ENCODE peak calls at places on chromosomes 2 and 18, in six cellular contexts. M, G, Y, O, I and B are unnamed samples.
A peak's percentile ranks its signal among the peaks of the same experiment; 100 is the strongest.

GRCh38 chr18:37445368-37445767 is 120.2 kb downstream of the CELF4 start:
- DNase-seq in M (no peak), O (no peak), I (no peak), Y (no peak), G (no peak), B (no peak)

GRCh38 chr2:204665244-204665643 is 120.0 kb downstream of the PARD3B start:
- DNase-seq in M (no peak), O (no peak), G (peak; percentile 60), Y (peak; percentile 6), I (no peak), B (peak; percentile 22)

GRCh38 chr18:76678248-76678647 is 144.1 kb upstream of the ZNF236 start:
- DNase-seq in O (no peak), I (no peak), G (no peak), M (no peak), Y (no peak), B (no peak)

GRCh38 chr2:69667805-69668382 is 24.4 kb upstream of the AAK1 start:
- DNase-seq in G (peak; percentile 65), I (no peak), O (peak; percentile 34), Y (peak; percentile 54), M (no peak), B (no peak)

GRCh38 chr2:66585616-66586015 is 150.7 kb downstream of the MEIS1 start:
- DNase-seq in Y (no peak), M (no peak), G (no peak), I (no peak), O (no peak), B (no peak)

GRCh38 chr2:20617892-20618467 is 32.9 kb downstream of the HS1BP3 start:
- DNase-seq in M (no peak), O (no peak), Y (peak; percentile 97), G (peak; percentile 100), I (no peak), B (peak; percentile 100)

GRCh38 chr2:9251154-9252001 is 44.8 kb downstream of the ASAP2 start:
- DNase-seq in O (no peak), M (no peak), G (peak; percentile 77), Y (peak; percentile 82), I (no peak), B (peak; percentile 82)

GRCh38 chr2:194822097-194822496 is 834.9 kb upstream of the SLC39A10 start:
- DNase-seq in I (no peak), O (no peak), Y (no peak), M (no peak), G (no peak), B (no peak)

GRCh38 chr2:108189316-108189715 is 50.5 kb upstream of the SULT1C3 start:
- DNase-seq in Y (peak; percentile 80), O (no peak), I (no peak), M (no peak), G (no peak), B (peak; percentile 67)

GRCh38 chr2:189179607-189179979 is at the start of gene COL5A2:
- DNase-seq in M (peak; percentile 40), Y (no peak), G (peak; percentile 91), I (no peak), O (peak; percentile 42), B (peak; percentile 94)

GRCh38 chr18:63997606-63998005 is 27.7 kb downstream of the SERPINB8 start:
- DNase-seq in I (no peak), O (no peak), M (no peak), Y (no peak), G (peak; percentile 2), B (no peak)

GRCh38 chr2:86383844-86384243 is 46.4 kb upstream of the REEP1 start:
- DNase-seq in I (no peak), M (no peak), O (no peak), G (peak; percentile 73), Y (no peak), B (peak; percentile 22)

GRCh38 chr2:107108556-107108955 is 222.6 kb upstream of the ST6GAL2 start:
- DNase-seq in I (no peak), Y (peak; percentile 8), O (no peak), G (no peak), M (no peak), B (peak; percentile 32)

GRCh38 chr2:204967199-204967995 is 422.1 kb downstream of the PARD3B start:
- DNase-seq in M (no peak), G (no peak), O (no peak), Y (no peak), I (no peak), B (no peak)

GRCh38 chr2:6917071-6917760 is at the start of gene RNF144A:
- DNase-seq in M (peak; percentile 69), G (peak; percentile 12), O (peak; percentile 72), Y (peak; percentile 88), I (no peak), B (peak; percentile 61)

GRCh38 chr2:138476940-138477339 is 24.6 kb upstream of the SPOPL start:
- DNase-seq in M (no peak), O (no peak), Y (no peak), I (no peak), G (no peak), B (no peak)

GRCh38 chr2:234603619-234604018 is 106.7 kb upstream of the ARL4C start:
- DNase-seq in Y (no peak), I (no peak), M (no peak), O (no peak), G (no peak), B (no peak)

GRCh38 chr18:73947180-73947989 is 200.2 kb downstream of the FBXO15 start:
- DNase-seq in G (peak; percentile 19), Y (no peak), O (no peak), I (no peak), M (no peak), B (peak; percentile 41)

GRCh38 chr2:28664120-28664842 is 87.3 kb upstream of the PPP1CB start:
- DNase-seq in M (no peak), I (no peak), O (no peak), Y (peak; percentile 28), G (peak; percentile 54), B (peak; percentile 65)

GRCh38 chr2:130874512-130874911 is 37.8 kb downstream of the ARHGEF4 start:
- DNase-seq in G (no peak), Y (no peak), M (no peak), I (no peak), O (no peak), B (no peak)

GRCh38 chr2:54773838-54774237 is 50.4 kb downstream of the EML6 start:
- DNase-seq in G (no peak), O (peak; percentile 53), Y (no peak), M (no peak), I (no peak), B (peak; percentile 4)
- H4K91ac ChIP-seq in G (no peak overlapping the region), O (no peak overlapping the region), Y (no peak overlapping the region), M (no peak overlapping the region), I (no peak overlapping the region), B (no peak overlapping the region)

DNA sequence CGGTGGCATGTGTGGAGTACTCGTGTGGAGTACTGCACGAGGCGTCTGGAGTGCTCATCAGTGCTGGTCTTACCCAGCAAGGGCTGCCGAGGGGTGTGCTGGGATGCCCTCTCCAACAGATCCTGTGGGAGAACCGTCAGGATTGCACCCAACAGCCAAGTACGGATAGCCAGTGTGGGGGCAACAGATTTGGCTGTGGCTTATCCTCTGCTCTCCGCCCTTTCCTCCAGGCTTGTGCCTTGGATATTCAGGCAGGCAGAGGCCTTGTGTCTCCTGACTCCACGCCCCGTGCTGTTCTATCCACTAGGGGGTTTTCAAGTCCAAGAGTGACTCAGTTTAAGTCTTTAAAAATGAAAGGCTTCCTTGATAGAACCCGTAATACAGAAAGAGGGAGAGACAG is 321.0 kb upstream of the HS6ST1 start:
- DNase-seq in I (no peak), G (no peak), M (no peak), O (peak; percentile 28), Y (no peak), B (no peak)
- H2BK5ac ChIP-seq in I (peak overlapping the region; percentile 100), G (no peak overlapping the region), M (peak overlapping the region; percentile 85), O (peak overlapping the region; percentile 7), Y (no peak overlapping the region), B (no peak overlapping the region)

DNA sequence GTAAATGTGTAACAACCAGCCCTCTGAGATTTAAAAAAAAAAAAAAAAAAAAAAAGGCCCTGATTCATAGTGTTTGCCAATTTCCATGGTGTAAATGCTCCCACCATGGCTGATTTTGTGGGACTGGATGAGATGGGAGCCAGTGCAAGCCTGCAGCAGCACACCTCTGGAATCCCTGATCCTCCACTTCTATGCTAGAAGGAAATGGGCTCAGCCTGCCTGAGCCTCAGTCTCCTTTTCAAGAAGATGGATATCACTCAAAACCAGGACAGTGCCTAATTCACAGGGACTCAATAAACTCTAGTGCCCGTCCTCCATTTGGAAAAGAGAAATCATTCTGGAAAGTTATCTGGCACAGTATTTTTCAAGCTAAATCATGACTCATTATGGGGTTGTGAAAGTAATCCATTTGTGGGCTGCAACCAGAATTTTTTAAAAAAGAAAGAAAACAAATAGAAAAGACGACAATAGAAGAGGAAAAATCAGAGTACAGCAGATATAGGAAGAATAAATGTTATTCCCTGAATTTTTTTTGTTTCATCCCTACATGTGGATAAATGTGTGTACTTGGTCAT is 34.2 kb downstream of the LBH start:
- DNase-seq in M (no peak), O (no peak), Y (no peak), I (no peak), G (peak; percentile 70), B (peak; percentile 63)
- H4K91ac ChIP-seq in M (no peak overlapping the region), O (no peak overlapping the region), Y (no peak overlapping the region), I (no peak overlapping the region), G (peak overlapping the region; percentile 99), B (no peak overlapping the region)

GRCh38 chr2:236568068-236568921 is 1.3 kb upstream of the ACKR3 start:
- DNase-seq in I (no peak), O (no peak), M (no peak), G (no peak), Y (peak; percentile 52), B (peak; percentile 66)
- H2BK5ac ChIP-seq in I (no peak overlapping the region), O (no peak overlapping the region), M (no peak overlapping the region), G (no peak overlapping the region), Y (peak overlapping the region; percentile 97), B (no peak overlapping the region)

GRCh38 chr2:79938648-79939047 is 365.9 kb downstream of the LRRTM1 start:
- DNase-seq in M (no peak), Y (no peak), O (no peak), G (no peak), I (no peak), B (no peak)

GRCh38 chr2:79936715-79937114 is 367.8 kb downstream of the LRRTM1 start:
- DNase-seq in I (no peak), Y (no peak), M (no peak), O (no peak), G (no peak), B (no peak)

GRCh38 chr2:79940366-79940765 is 364.2 kb downstream of the LRRTM1 start:
- DNase-seq in Y (no peak), O (no peak), G (no peak), M (no peak), I (no peak), B (no peak)

GRCh38 chr2:79944205-79944604 is 360.3 kb downstream of the LRRTM1 start:
- DNase-seq in I (no peak), G (no peak), O (no peak), M (no peak), Y (no peak), B (no peak)

DNA sequence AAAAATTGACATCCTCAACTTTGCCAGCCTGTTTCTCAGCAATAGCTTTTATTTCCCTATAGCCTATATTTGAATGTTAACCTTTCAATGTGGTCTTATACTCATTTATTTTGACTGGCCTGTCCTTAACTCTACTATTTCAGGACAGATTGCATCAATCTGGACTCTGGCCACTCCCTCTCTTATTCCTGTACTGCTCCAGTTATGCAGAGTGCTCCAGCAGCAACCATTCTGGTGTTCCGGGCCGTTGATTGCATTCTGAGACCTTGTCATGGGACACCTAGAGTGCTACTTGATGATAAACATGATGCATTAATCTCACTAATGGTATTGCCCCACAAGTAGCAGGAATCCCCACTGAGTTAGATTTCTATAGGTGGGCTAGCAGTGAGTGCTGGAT is 363.4 kb downstream of the LRRTM1 start:
- DNase-seq in M (no peak), O (no peak), I (no peak), Y (no peak), G (no peak), B (no peak)
- H4K91ac ChIP-seq in M (no peak overlapping the region), O (no peak overlapping the region), I (no peak overlapping the region), Y (no peak overlapping the region), G (no peak overlapping the region), B (no peak overlapping the region)

GRCh38 chr2:30548386-30548785 is 101.3 kb downstream of the LCLAT1 start:
- DNase-seq in G (no peak), Y (no peak), O (no peak), M (no peak), I (no peak), B (no peak)
- H2BK5ac ChIP-seq in G (no peak overlapping the region), Y (peak overlapping the region; percentile 76), O (no peak overlapping the region), M (no peak overlapping the region), I (no peak overlapping the region), B (no peak overlapping the region)